ENCODE peak calls at places on chromosomes 4 and X, in four cellular contexts. Z is H1, J is HepG2, E is K562. N is an unnamed sample.
A peak's percentile ranks its signal among the peaks of the same experiment; 100 is the strongest.

GRCh38 chr4:182862166-182862875 is 54.9 kb downstream of the DCTD start:
- DNase-seq in Z (no peak), E (no peak), J (peak; percentile 35), N (no peak)

GRCh38 chr4:140756292-140757219 is at the start of gene TBC1D9:
- DNase-seq in E (no peak), J (peak; percentile 68), Z (peak; percentile 91), N (peak; percentile 55)

GRCh38 chrX:100413231-100413630 is 3.2 kb upstream of the PCDH19 start:
- DNase-seq in Z (no peak), E (peak; percentile 31), J (peak; percentile 33), N (peak; percentile 48)

GRCh38 chr4:8644461-8644891 is 51.9 kb downstream of the CPZ start:
- DNase-seq in Z (no peak), E (no peak), J (no peak), N (no peak)

GRCh38 chr4:158068063-158068462 is 104.8 kb downstream of the GASK1B start:
- DNase-seq in E (no peak), Z (no peak), J (no peak), N (peak; percentile 19)

GRCh38 chr4:82429728-82430192 is 502 bp downstream of the HNRNPDL start:
- DNase-seq in E (no peak), J (no peak), Z (no peak), N (no peak)

GRCh38 chr4:17544205-17544604 is 29.2 kb downstream of the CLRN2 start:
- DNase-seq in E (no peak), Z (peak; percentile 25), J (peak; percentile 98), N (no peak)

GRCh38 chr4:182881928-182882327 is 35.3 kb downstream of the DCTD start:
- DNase-seq in E (no peak), Z (no peak), J (no peak), N (no peak)

GRCh38 chr4:169619518-169619957 is 840 bp upstream of the CLCN3 start:
- DNase-seq in Z (no peak), E (peak; percentile 41), J (peak; percentile 64), N (peak; percentile 54)

GRCh38 chr4:95129708-95130343 is 372.1 kb downstream of the BMPR1B start:
- DNase-seq in E (no peak), J (no peak), Z (no peak), N (peak; percentile 99)

GRCh38 chr4:3767569-3768288 is 1.5 kb downstream of the ADRA2C start:
- DNase-seq in J (no peak), E (no peak), Z (no peak), N (no peak)

GRCh38 chr4:114027596-114027995 is 48.1 kb upstream of the ARSJ start:
- DNase-seq in J (no peak), E (no peak), Z (no peak), N (no peak)

GRCh38 chr4:168995537-168996295 is 14.3 kb downstream of the CBR4 start:
- DNase-seq in J (no peak), E (no peak), Z (no peak), N (peak; percentile 19)

GRCh38 chr4:5791654-5792053 is 80.7 kb downstream of the EVC start:
- DNase-seq in Z (no peak), E (no peak), J (no peak), N (no peak)

GRCh38 chr4:102129810-102130209 is 215.5 kb downstream of the SLC39A8 start:
- DNase-seq in E (no peak), Z (no peak), J (no peak), N (no peak)

GRCh38 chrX:2862404-2862803 is 33.7 kb downstream of the GYG2 start:
- DNase-seq in E (no peak), J (peak; percentile 7), Z (no peak), N (no peak)
- TF ChIP-seq MAFK in E (no peak), J (no peak), Z (no peak), N (no peak)

DNA sequence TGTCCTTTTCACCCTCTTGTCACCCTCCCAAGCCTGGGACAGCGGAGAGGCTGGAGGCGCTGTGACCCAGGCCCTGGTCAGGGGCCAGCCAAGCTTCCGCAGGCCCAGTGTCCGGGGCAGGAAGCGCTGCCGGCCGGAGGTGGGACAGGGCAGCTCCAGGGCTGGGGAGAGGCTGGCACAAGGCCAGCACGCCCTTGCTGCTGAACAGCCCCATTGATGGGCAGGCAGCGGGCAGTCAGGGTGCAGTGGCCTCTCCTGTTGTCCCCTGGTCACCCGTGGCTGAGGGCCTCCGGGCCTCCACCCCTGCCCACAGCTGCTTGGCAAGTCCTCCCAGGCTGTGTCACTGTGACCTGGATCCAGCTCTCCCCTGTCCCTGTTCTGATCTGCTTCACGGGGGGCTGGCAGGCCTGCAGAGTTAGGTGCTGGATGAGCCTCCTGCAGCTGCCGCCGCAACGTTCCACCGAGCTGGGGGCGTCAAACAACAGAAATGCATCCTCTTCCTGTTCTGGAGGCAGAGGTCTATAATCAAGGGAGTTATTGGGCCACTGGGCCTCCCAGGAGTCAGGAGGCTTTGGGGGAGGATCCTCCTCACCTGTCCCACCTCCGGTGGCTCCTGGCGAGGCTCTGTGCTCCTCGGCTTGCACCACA is 107.9 kb downstream of the PSAPL1 start:
- DNase-seq in J (no peak), Z (no peak), E (no peak), N (no peak)
- TF ChIP-seq MAFK in J (no peak), Z (no peak), E (no peak), N (no peak)

DNA sequence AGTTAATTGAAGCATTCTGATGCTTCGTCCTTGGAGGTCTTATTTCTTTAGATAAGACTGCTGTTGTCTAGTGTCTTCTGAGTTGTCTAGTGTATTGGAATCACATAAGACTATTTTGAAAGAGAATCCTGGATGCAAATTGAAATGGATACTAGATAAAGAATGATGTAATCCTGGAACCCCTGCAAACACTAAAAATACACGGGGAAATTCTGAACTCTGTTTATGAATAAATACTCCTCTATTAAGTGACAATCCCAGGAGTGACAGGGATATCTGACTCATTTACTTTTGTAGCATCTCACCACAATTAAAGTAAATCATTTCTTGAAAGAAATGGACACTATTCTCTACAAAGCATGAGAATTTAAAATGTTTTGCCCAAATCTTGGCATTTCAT is 968 bp downstream of the ASB11 start:
- DNase-seq in E (no peak), Z (no peak), J (no peak), N (no peak)
- TF ChIP-seq MAFK in E (no peak), Z (no peak), J (no peak), N (no peak)

GRCh38 chrX:117839544-117839943 is 277.1 kb downstream of the KLHL13 start:
- DNase-seq in Z (no peak), E (peak; percentile 6), J (no peak), N (no peak)
- TF ChIP-seq MAFK in Z (no peak), E (no peak), J (no peak), N (no peak)

GRCh38 chr4:122584517-122584916 is 36.3 kb downstream of the IL21 start:
- DNase-seq in Z (no peak), J (no peak), E (no peak), N (peak; percentile 82)
- TF ChIP-seq MAFK in Z (no peak), J (no peak), E (no peak), N (no peak)

GRCh38 chrX:137052641-137053235 is 18.9 kb upstream of the GPR101 start:
- DNase-seq in Z (no peak), J (no peak), E (no peak), N (no peak)
- TF ChIP-seq MAFK in Z (no peak), J (no peak), E (no peak), N (no peak)

N was measured in IMR-90.